ENCODE peak calls at places on chromosomes 4 and X, in seven cellular contexts. B is heart right ventricle, P is brain microvascular endothelial cell, R is GM23338, X is astrocyte of the cerebellum, U is tibial artery, G is tibial nerve. V is an unnamed sample.

GRCh38 chr4:139655116-139655515 is 10.5 kb upstream of the MGST2 start:
- DNase-seq in B (no peak), P (peak; percentile 31), R (no peak), X (no peak), U (no peak), G (no peak), V (no peak)

GRCh38 chr4:23866450-23866849 is 23.4 kb downstream of the PPARGC1A start:
- DNase-seq in B (no peak), P (no peak), R (no peak), X (no peak), U (no peak), G (no peak), V (no peak)

GRCh38 chr4:101346312-101346561 is 1.1 kb downstream of the PPP3CA start:
- DNase-seq in B (peak; percentile 52), P (no peak), R (no peak), X (no peak), U (no peak), G (no peak), V (no peak)

GRCh38 chr4:141142423-141142822 is 9.2 kb upstream of the RNF150 start:
- DNase-seq in B (no peak), P (no peak), R (no peak), X (no peak), U (no peak), G (no peak), V (no peak)

GRCh38 chr4:140717313-140717712 is 38.9 kb downstream of the TBC1D9 start:
- DNase-seq in B (no peak), P (no peak), R (no peak), X (no peak), U (no peak), G (no peak), V (no peak)

GRCh38 chrX:10017866-10018265 is 50.7 kb downstream of the CLDN34 start:
- DNase-seq in B (no peak), P (peak; percentile 53), R (peak; percentile 40), X (peak; percentile 44), U (no peak), G (no peak), V (no peak)

GRCh38 chrX:14356401-14356800 is 172.9 kb upstream of the GLRA2 start:
- DNase-seq in B (no peak), P (peak; percentile 61), R (no peak), X (no peak), U (no peak), G (no peak), V (no peak)

GRCh38 chrX:140918398-140919043 is 83.9 kb upstream of the SPANXB1 start:
- DNase-seq in B (peak; percentile 4), P (peak; percentile 44), R (peak; percentile 86), X (peak; percentile 22), U (no peak), G (no peak), V (peak; percentile 20)

DNA sequence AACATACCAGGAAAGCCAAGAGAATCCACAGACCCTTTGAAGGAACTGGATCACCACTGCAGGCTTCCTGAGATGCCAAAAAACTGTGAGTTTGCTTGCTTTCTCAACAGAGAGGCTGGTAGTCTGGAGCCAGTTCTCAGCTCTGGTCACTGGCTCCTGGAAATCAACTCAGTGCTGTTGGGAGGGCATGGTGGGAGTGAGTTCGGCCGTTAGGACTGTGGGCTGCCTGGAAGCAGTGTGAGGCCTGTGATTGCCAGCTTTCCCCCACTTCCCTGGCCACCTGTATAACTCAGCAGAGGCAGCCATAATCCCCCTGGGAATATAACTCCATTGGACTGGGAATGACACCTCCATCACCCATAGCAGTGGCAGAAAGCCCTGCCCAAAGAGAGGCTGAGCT is 122.0 kb upstream of the FSTL5 start:
- DNase-seq in B (no peak), P (no peak), R (no peak), X (no peak), U (no peak), G (no peak), V (no peak)
- H3K4me3 ChIP-seq in B (no peak overlapping the region), P (no peak overlapping the region), R (no peak overlapping the region), X (no peak overlapping the region), U (no peak overlapping the region), G (no peak overlapping the region), V (no peak overlapping the region)

GRCh38 chr4:83993774-83994173 is 457.9 kb downstream of the GPAT3 start:
- DNase-seq in B (no peak), P (no peak), R (peak; percentile 71), X (no peak), U (no peak), G (no peak), V (no peak)
- TF ChIP-seq CTCF in B (no peak), P (peak; percentile 47), R (peak; percentile 78), X (no peak), U (no peak), G (no peak), V (peak; percentile 48)

GRCh38 chrX:7730071-7730470 is 112.9 kb upstream of the VCX start:
- DNase-seq in B (no peak), P (no peak), R (no peak), X (no peak), U (peak; percentile 23), G (no peak), V (no peak)
- H3K4me3 ChIP-seq in B (no peak overlapping the region), P (no peak overlapping the region), R (no peak overlapping the region), X (no peak overlapping the region), U (no peak overlapping the region), G (no peak overlapping the region), V (no peak overlapping the region)

GRCh38 chrX:102154218-102154860 is 1.4 kb downstream of the BEX5 start:
- DNase-seq in B (no peak), P (no peak), R (peak; percentile 64), X (no peak), U (no peak), G (no peak), V (no peak)
- TF ChIP-seq CTCF in B (no peak), P (no peak), R (peak; percentile 59), X (no peak), U (peak; percentile 35), G (no peak), V (no peak)

GRCh38 chrX:45110494-45110893 is 90.2 kb downstream of the DIPK2B start:
- DNase-seq in B (no peak), P (no peak), R (no peak), X (no peak), U (no peak), G (no peak), V (no peak)
- H3K4me3 ChIP-seq in B (no peak overlapping the region), P (no peak overlapping the region), R (no peak overlapping the region), X (no peak overlapping the region), U (no peak overlapping the region), G (no peak overlapping the region), V (no peak overlapping the region)

GRCh38 chr4:13597604-13598003 is 29.9 kb downstream of the BOD1L1 start:
- DNase-seq in B (no peak), P (no peak), R (no peak), X (no peak), U (no peak), G (no peak), V (no peak)

GRCh38 chr4:13601848-13602247 is 25.7 kb downstream of the BOD1L1 start:
- DNase-seq in B (no peak), P (no peak), R (no peak), X (no peak), U (no peak), G (no peak), V (no peak)

GRCh38 chr4:13601060-13601459 is 26.5 kb downstream of the BOD1L1 start:
- DNase-seq in B (no peak), P (no peak), R (no peak), X (no peak), U (no peak), G (no peak), V (no peak)

GRCh38 chr4:13597141-13597540 is 30.4 kb downstream of the BOD1L1 start:
- DNase-seq in B (no peak), P (no peak), R (no peak), X (no peak), U (no peak), G (no peak), V (no peak)

DNA sequence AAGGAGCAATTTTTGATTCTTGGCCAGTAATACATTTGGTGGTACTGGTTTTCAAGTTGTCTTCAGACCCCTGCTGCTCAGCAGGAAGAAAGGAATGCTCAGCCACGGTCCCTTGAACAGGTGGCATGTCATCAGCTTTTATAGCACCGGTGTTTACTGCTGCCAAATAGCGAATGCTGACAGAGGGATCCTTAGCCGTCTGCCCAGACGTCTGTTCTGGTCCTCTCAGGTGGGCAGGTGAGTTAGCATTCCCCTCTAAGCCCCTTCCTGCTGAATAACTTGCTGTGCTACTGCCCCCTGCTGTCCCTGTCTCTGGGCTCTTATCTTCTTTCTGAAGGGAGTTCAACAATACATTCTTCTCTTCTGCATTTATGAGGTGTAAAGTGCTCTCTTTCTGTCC is 28.4 kb downstream of the BOD1L1 start:
- DNase-seq in B (no peak), P (no peak), R (peak; percentile 77), X (no peak), U (no peak), G (no peak), V (no peak)
- TF ChIP-seq CTCF in B (no peak), P (peak; percentile 62), R (peak; percentile 67), X (peak; percentile 36), U (no peak), G (no peak), V (peak; percentile 29)

DNA sequence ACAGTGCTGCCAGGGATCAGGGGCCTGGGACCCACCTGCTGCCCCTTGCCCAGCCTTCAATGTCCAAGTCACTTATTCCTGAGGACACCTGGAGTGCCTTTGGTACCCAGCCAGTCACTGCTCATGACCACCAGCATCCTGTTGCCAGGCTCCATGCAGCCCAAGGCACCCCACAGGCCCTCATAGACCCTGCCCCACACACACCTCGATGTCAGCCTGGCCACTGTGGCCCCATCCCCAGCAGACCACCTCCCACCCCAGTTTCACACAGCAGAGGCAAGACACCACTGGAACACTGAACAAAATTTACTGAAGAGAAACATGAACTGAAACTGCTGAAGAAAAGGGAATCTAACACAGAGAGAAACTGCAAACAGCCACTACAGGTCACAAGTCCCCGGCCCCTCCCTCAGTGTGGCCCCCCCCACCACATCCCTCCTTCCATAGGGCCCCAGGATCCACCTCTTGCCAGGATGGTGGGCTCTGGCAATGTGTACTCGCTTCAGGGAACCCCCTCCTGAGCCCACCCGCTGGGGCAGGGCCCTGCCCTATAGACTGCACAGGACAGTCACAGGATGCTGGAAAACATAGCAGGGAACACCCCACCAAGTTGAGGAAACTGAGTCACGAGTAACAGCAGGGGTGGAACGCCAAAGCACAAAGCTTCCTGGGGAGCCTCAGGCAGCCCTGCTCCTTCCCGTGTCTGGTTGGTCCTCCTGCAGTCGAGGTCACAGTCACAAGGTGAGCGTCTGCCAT is 5.2 kb downstream of the PNMA5 start:
- DNase-seq in B (no peak), P (no peak), R (no peak), X (no peak), U (no peak), G (no peak), V (no peak)
- H3K4me3 ChIP-seq in B (no peak overlapping the region), P (no peak overlapping the region), R (no peak overlapping the region), X (no peak overlapping the region), U (no peak overlapping the region), G (no peak overlapping the region), V (no peak overlapping the region)

DNA sequence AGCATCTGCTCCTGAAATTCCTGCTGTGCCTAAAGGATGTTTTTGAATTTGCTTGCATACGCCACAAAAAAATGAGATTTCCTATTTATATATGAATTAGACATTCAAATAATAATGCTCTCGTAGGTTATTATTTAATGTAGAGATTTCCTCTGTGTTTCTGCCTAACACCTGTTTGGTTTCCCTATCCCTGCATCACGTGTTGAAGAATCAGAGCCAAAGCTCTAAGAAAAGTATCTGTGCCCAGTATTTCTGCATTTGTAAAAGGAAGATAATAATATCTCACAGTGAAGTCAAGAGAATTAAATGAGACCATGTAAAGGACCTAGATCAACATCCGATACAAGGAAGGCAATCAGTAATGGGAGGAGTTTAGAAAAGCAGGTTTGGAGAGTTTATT is 179.5 kb downstream of the HNRNPD start:
- DNase-seq in B (no peak), P (no peak), R (no peak), X (no peak), U (no peak), G (no peak), V (no peak)
- TF ChIP-seq CTCF in B (no peak), P (no peak), R (no peak), X (no peak), U (no peak), G (no peak), V (no peak)